ENCODE peak calls at places on chromosomes 1 and 21, in four cellular contexts. Y is stimulated activated CD4-positive, alpha-beta T cell treated with anti-CD3 and anti-CD28 coated beads, Interleukin-4, amount 100 ng/mL, for 1 hour; S is Calu3; V is tibial nerve. P is an unnamed sample.

GRCh38 chr1:54163051-54163450 is 10.3 kb upstream of the CDCP2 start:
- DNase-seq in Y (no peak), S (no peak), V (no peak), P (no peak)

GRCh38 chr1:113579256-113580018 is 179.8 kb downstream of the PHTF1 start:
- DNase-seq in Y (no peak), S (no peak), V (no peak), P (no peak)

GRCh38 chr1:46517932-46518498 is 28.4 kb downstream of the DMBX1 start:
- DNase-seq in Y (no peak), S (peak), V (no peak), P (no peak)

GRCh38 chr1:102851616-102852015 is 256.7 kb downstream of the COL11A1 start:
- DNase-seq in Y (no peak), S (no peak), V (no peak), P (no peak)

GRCh38 chr1:90616395-90616794 is 100.7 kb downstream of the BARHL2 start:
- DNase-seq in Y (no peak), S (peak), V (no peak), P (no peak)

GRCh38 chr1:64525116-64525686 is 55.3 kb downstream of the CACHD1 start:
- DNase-seq in Y (no peak), S (no peak), V (no peak), P (no peak)

GRCh38 chr1:153384996-153385580 is 5.8 kb downstream of the S100A8 start:
- DNase-seq in Y (no peak), S (no peak), V (no peak), P (no peak)

GRCh38 chr1:178134061-178134460 is 40.2 kb downstream of the RASAL2 start:
- DNase-seq in Y (no peak), S (no peak), V (no peak), P (peak)

GRCh38 chr1:246488674-246489073 is 18.4 kb downstream of the SMYD3 start:
- DNase-seq in Y (no peak), S (no peak), V (no peak), P (no peak)

GRCh38 chr1:76607712-76608111 is 259.6 kb upstream of the ST6GALNAC5 start:
- DNase-seq in Y (no peak), S (no peak), V (no peak), P (no peak)

GRCh38 chr1:119373465-119373864 is 4.9 kb downstream of the HAO2 start:
- DNase-seq in Y (no peak), S (no peak), V (no peak), P (no peak)

GRCh38 chr1:65216989-65217388 is 69.0 kb downstream of the AK4 start:
- DNase-seq in Y (no peak), S (no peak), V (no peak), P (no peak)

GRCh38 chr21:32412162-32412997 is at the start of gene EVA1C:
- DNase-seq in Y (peak), S (peak), V (peak), P (peak)

GRCh38 chr1:210779259-210779658 is 354.7 kb downstream of the KCNH1 start:
- DNase-seq in Y (no peak), S (no peak), V (no peak), P (no peak)

GRCh38 chr1:244254467-244254866 is 197.2 kb downstream of the ADSS2 start:
- DNase-seq in Y (no peak), S (no peak), V (no peak), P (peak)

GRCh38 chr1:8348777-8349472 is 31.0 kb downstream of the SLC45A1 start:
- DNase-seq in Y (peak), S (peak), V (no peak), P (no peak)

GRCh38 chr21:41233913-41234312 is 66.0 kb downstream of the BACE2 start:
- DNase-seq in Y (no peak), S (no peak), V (no peak), P (no peak)

GRCh38 chr1:76620371-76620770 is 246.9 kb upstream of the ST6GALNAC5 start:
- DNase-seq in Y (no peak), S (no peak), V (no peak), P (no peak)

GRCh38 chr1:170959385-170959784 is 24.1 kb downstream of the MROH9 start:
- DNase-seq in Y (no peak), S (no peak), V (no peak), P (no peak)

GRCh38 chr1:51627672-51628071 is 10.8 kb downstream of the OSBPL9 start:
- DNase-seq in Y (no peak), S (no peak), V (no peak), P (no peak)

GRCh38 chr1:246617768-246618167 is 51.5 kb downstream of the CNST start:
- DNase-seq in Y (no peak), S (no peak), V (no peak), P (peak)

GRCh38 chr1:192763756-192764155 is 45.1 kb upstream of the RGS2 start:
- DNase-seq in Y (no peak), S (no peak), V (no peak), P (no peak)

GRCh38 chr1:201676061-201676644 is 137.2 kb downstream of the NAV1 start:
- DNase-seq in Y (no peak), S (peak), V (no peak), P (peak)

GRCh38 chr1:245583575-245584330 is 429.0 kb downstream of the KIF26B start:
- DNase-seq in Y (no peak), S (no peak), V (no peak), P (no peak)

GRCh38 chr1:235820059-235820458 is 46.6 kb downstream of the LYST start:
- DNase-seq in Y (no peak), S (no peak), V (no peak), P (no peak)

GRCh38 chr21:42010507-42011493 is 640 bp upstream of the ZBTB21 start:
- DNase-seq in Y (peak), S (peak), V (no peak), P (no peak)

GRCh38 chr1:56577859-56578663 is 1.3 kb downstream of the PLPP3 start:
- DNase-seq in Y (no peak), S (peak), V (no peak), P (no peak)

GRCh38 chr1:102463328-102463727 is 466.6 kb upstream of the OLFM3 start:
- DNase-seq in Y (no peak), S (no peak), V (no peak), P (no peak)

GRCh38 chr1:205111354-205111753 is 10.4 kb downstream of the RBBP5 start:
- DNase-seq in Y (no peak), S (no peak), V (no peak), P (no peak)

GRCh38 chr1:67616394-67616985 is 68.5 kb upstream of the GADD45A start:
- DNase-seq in Y (no peak), S (no peak), V (no peak), P (no peak)

GRCh38 chr21:33976082-33976979 is 60.7 kb upstream of the ATP5PO start:
- DNase-seq in Y (peak), S (peak), V (no peak), P (peak)

GRCh38 chr1:15945011-15945831 is 30.7 kb downstream of the ZBTB17 start:
- DNase-seq in Y (no peak), S (no peak), V (no peak), P (no peak)

GRCh38 chr1:228369608-228370438 is 36.8 kb downstream of the TRIM11 start:
- DNase-seq in Y (no peak), S (no peak), V (no peak), P (no peak)

GRCh38 chr1:110053557-110054428 is 16.7 kb downstream of the ALX3 start:
- DNase-seq in Y (peak), S (peak), V (peak), P (peak)